ENCODE peak calls at places on chromosome 17, in five cellular contexts. One of them, this sample, is unnamed.

GRCh38 chr17:27530791-27531391 is 74.6 kb downstream of the KSR1 start:
- DNase-seq in fibroblast of lung: peak; percentile 69
- DNase-seq in mammary epithelial cell: no peak
- DNase-seq in A549: no peak
- DNase-seq in OCI-LY7: no peak
- DNase-seq in this sample: no peak

GRCh38 chr17:34644941-34645550 is 65.7 kb downstream of the TMEM132E start:
- DNase-seq in fibroblast of lung: no peak
- DNase-seq in mammary epithelial cell: no peak
- DNase-seq in A549: no peak
- DNase-seq in OCI-LY7: no peak
- DNase-seq in this sample: no peak

GRCh38 chr17:980406-981291 is 1.1 kb upstream of the NXN start:
- DNase-seq in fibroblast of lung: peak; percentile 86
- DNase-seq in mammary epithelial cell: peak; percentile 73
- DNase-seq in A549: peak; percentile 77
- DNase-seq in OCI-LY7: peak; percentile 95
- DNase-seq in this sample: peak; percentile 89

GRCh38 chr17:27778193-27778592 is 22.1 kb downstream of the NOS2 start:
- DNase-seq in fibroblast of lung: no peak
- DNase-seq in mammary epithelial cell: peak; percentile 81
- DNase-seq in A549: no peak
- DNase-seq in OCI-LY7: no peak
- DNase-seq in this sample: peak; percentile 38

GRCh38 chr17:43356999-43357398 is 41.8 kb upstream of the ARL4D start:
- DNase-seq in fibroblast of lung: peak; percentile 89
- DNase-seq in mammary epithelial cell: peak; percentile 96
- DNase-seq in A549: peak; percentile 47
- DNase-seq in OCI-LY7: no peak
- DNase-seq in this sample: peak; percentile 95

GRCh38 chr17:27622914-27623313 is 8.1 kb upstream of the LGALS9 start:
- DNase-seq in fibroblast of lung: no peak
- DNase-seq in mammary epithelial cell: no peak
- DNase-seq in A549: no peak
- DNase-seq in OCI-LY7: no peak
- DNase-seq in this sample: no peak

GRCh38 chr17:43791589-43791988 is 11.4 kb downstream of the CFAP97D1 start:
- DNase-seq in fibroblast of lung: peak; percentile 69
- DNase-seq in mammary epithelial cell: peak; percentile 72
- DNase-seq in A549: no peak
- DNase-seq in OCI-LY7: peak; percentile 63
- DNase-seq in this sample: peak; percentile 84

GRCh38 chr17:39096435-39097158 is 54.8 kb downstream of the PLXDC1 start:
- DNase-seq in fibroblast of lung: no peak
- DNase-seq in mammary epithelial cell: no peak
- DNase-seq in A549: no peak
- DNase-seq in OCI-LY7: peak; percentile 37
- DNase-seq in this sample: no peak

GRCh38 chr17:1264196-1264595 is 6.0 kb upstream of the BHLHA9 start:
- DNase-seq in fibroblast of lung: no peak
- DNase-seq in mammary epithelial cell: no peak
- DNase-seq in A549: no peak
- DNase-seq in OCI-LY7: no peak
- DNase-seq in this sample: no peak

GRCh38 chr17:38861399-38861843 is 7.9 kb upstream of the RPL23 start:
- DNase-seq in fibroblast of lung: no peak
- DNase-seq in mammary epithelial cell: peak; percentile 43
- DNase-seq in A549: peak; percentile 81
- DNase-seq in OCI-LY7: peak; percentile 25
- DNase-seq in this sample: no peak

GRCh38 chr17:59840908-59841666 is 51.7 kb downstream of the TUBD1 start:
- DNase-seq in fibroblast of lung: peak; percentile 64
- DNase-seq in mammary epithelial cell: peak; percentile 63
- DNase-seq in A549: no peak
- DNase-seq in OCI-LY7: no peak
- DNase-seq in this sample: peak; percentile 45

GRCh38 chr17:39563476-39563875 is 44.2 kb downstream of the NEUROD2 start:
- DNase-seq in fibroblast of lung: peak; percentile 6
- DNase-seq in mammary epithelial cell: no peak
- DNase-seq in A549: no peak
- DNase-seq in OCI-LY7: no peak
- DNase-seq in this sample: no peak

GRCh38 chr17:27818311-27819170 is 18.2 kb upstream of the NOS2 start:
- DNase-seq in fibroblast of lung: no peak
- DNase-seq in mammary epithelial cell: no peak
- DNase-seq in A549: no peak
- DNase-seq in OCI-LY7: no peak
- DNase-seq in this sample: no peak

GRCh38 chr17:40472733-40473452 is 28.5 kb downstream of the TNS4 start:
- DNase-seq in fibroblast of lung: peak; percentile 38
- DNase-seq in mammary epithelial cell: peak; percentile 83
- DNase-seq in A549: no peak
- DNase-seq in OCI-LY7: no peak
- DNase-seq in this sample: peak; percentile 50

GRCh38 chr17:32588982-32589381 is 102.2 kb downstream of the CDK5R1 start:
- DNase-seq in fibroblast of lung: no peak
- DNase-seq in mammary epithelial cell: no peak
- DNase-seq in A549: peak; percentile 44
- DNase-seq in OCI-LY7: no peak
- DNase-seq in this sample: peak; percentile 33

GRCh38 chr17:55168970-55169687 is 95.6 kb upstream of the HLF start:
- DNase-seq in fibroblast of lung: no peak
- DNase-seq in mammary epithelial cell: no peak
- DNase-seq in A549: no peak
- DNase-seq in OCI-LY7: peak; percentile 95
- DNase-seq in this sample: no peak

GRCh38 chr17:17774009-17774881 is 62.5 kb downstream of the SREBF1 start:
- DNase-seq in fibroblast of lung: peak; percentile 62
- DNase-seq in mammary epithelial cell: peak; percentile 97
- DNase-seq in A549: peak; percentile 39
- DNase-seq in OCI-LY7: no peak
- DNase-seq in this sample: peak; percentile 65

GRCh38 chr17:47999612-48000011 is 28.7 kb downstream of the CDK5RAP3 start:
- DNase-seq in fibroblast of lung: no peak
- DNase-seq in mammary epithelial cell: peak; percentile 69
- DNase-seq in A549: peak; percentile 36
- DNase-seq in OCI-LY7: no peak
- DNase-seq in this sample: peak; percentile 75

GRCh38 chr17:72244942-72245341 is 124.1 kb downstream of the SOX9 start:
- DNase-seq in fibroblast of lung: peak; percentile 55
- DNase-seq in mammary epithelial cell: no peak
- DNase-seq in A549: no peak
- DNase-seq in OCI-LY7: no peak
- DNase-seq in this sample: peak; percentile 70

GRCh38 chr17:5584971-5585794 is 874 bp upstream of the NLRP1 start:
- DNase-seq in fibroblast of lung: peak; percentile 74
- DNase-seq in mammary epithelial cell: peak; percentile 88
- DNase-seq in A549: no peak
- DNase-seq in OCI-LY7: no peak
- DNase-seq in this sample: peak; percentile 55

GRCh38 chr17:36892112-36892838 is 45.0 kb upstream of the LHX1 start:
- DNase-seq in fibroblast of lung: no peak
- DNase-seq in mammary epithelial cell: no peak
- DNase-seq in A549: no peak
- DNase-seq in OCI-LY7: no peak
- DNase-seq in this sample: peak; percentile 1

DNA sequence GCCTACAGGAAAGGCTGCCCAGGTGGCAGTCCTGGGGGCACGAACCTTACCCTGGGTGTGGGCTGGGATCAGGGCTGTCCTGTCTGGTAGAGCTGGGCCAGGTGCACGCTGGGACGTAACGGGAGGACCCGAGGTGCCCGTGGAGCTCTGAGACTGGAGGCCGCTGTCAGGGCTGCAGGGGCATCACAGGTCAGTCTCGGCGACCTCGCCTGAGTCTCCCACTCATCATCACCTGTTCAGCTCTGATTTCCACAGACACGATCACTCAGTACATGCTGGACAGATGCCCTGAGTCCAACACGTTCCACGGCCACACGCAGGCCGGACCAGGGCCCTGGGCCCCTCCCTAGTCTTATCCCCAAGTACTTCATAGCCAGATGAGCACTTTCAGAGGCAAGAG is 4.7 kb upstream of the CD300C start:
- DNase-seq in fibroblast of lung: no peak
- DNase-seq in mammary epithelial cell: no peak
- DNase-seq in A549: no peak
- DNase-seq in OCI-LY7: no peak
- DNase-seq in this sample: no peak
- H3K4me2 ChIP-seq in fibroblast of lung: no peak overlapping the region
- H3K4me2 ChIP-seq in mammary epithelial cell: no peak overlapping the region
- H3K4me2 ChIP-seq in A549: no peak overlapping the region
- H3K4me2 ChIP-seq in OCI-LY7: no peak overlapping the region
- H3K4me2 ChIP-seq in this sample: no peak overlapping the region

GRCh38 chr17:22692066-22692800 is 999.9 kb downstream of the KCNJ18 start:
- DNase-seq in fibroblast of lung: no peak
- DNase-seq in mammary epithelial cell: no peak
- DNase-seq in A549: no peak
- DNase-seq in OCI-LY7: no peak
- DNase-seq in this sample: no peak

GRCh38 chr17:22695228-22695619 is 1002.9 kb downstream of the KCNJ18 start:
- DNase-seq in fibroblast of lung: no peak
- DNase-seq in mammary epithelial cell: no peak
- DNase-seq in A549: no peak
- DNase-seq in OCI-LY7: no peak
- DNase-seq in this sample: no peak

GRCh38 chr17:22694362-22695227 is 1002.3 kb downstream of the KCNJ18 start:
- DNase-seq in fibroblast of lung: no peak
- DNase-seq in mammary epithelial cell: no peak
- DNase-seq in A549: no peak
- DNase-seq in OCI-LY7: no peak
- DNase-seq in this sample: no peak

GRCh38 chr17:22692801-22693171 is 1000.5 kb downstream of the KCNJ18 start:
- DNase-seq in fibroblast of lung: no peak
- DNase-seq in mammary epithelial cell: no peak
- DNase-seq in A549: no peak
- DNase-seq in OCI-LY7: no peak
- DNase-seq in this sample: no peak
- H3K9me3 ChIP-seq in fibroblast of lung: no peaks in the 10 kb centered on the region
- H3K9me3 ChIP-seq in mammary epithelial cell: peaks cover 33% of the 10 kb centered on the region
- H3K9me3 ChIP-seq in A549: peaks cover 13% of the 10 kb centered on the region
- H3K9me3 ChIP-seq in OCI-LY7: peaks cover 5% of the 10 kb centered on the region
- H3K9me3 ChIP-seq in this sample: peaks cover 15% of the 10 kb centered on the region

DNA sequence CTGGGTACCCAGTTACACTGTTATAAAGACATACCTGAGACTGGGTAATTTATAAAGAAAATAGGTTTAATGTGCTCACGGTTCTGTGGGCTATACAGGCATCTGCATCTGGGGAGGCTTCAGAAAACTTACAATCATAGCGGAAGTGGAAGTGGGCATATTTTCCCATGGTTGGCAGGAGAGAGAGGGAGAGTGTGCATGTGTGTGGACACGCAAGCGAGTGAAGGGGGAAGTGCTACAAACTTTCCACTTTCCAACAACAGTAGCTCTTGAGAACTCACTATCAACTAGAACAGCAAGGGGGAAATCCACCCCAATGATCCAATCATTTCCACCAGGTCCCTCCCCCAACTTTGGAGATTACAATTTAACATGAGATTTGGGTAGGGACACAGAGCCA is 11.1 kb downstream of the TAOK1 start:
- DNase-seq in fibroblast of lung: no peak
- DNase-seq in mammary epithelial cell: no peak
- DNase-seq in A549: no peak
- DNase-seq in OCI-LY7: peak; percentile 11
- DNase-seq in this sample: no peak
- H3K4me2 ChIP-seq in fibroblast of lung: no peak overlapping the region
- H3K4me2 ChIP-seq in mammary epithelial cell: no peak overlapping the region
- H3K4me2 ChIP-seq in A549: no peak overlapping the region
- H3K4me2 ChIP-seq in OCI-LY7: no peak overlapping the region
- H3K4me2 ChIP-seq in this sample: no peak overlapping the region

DNA sequence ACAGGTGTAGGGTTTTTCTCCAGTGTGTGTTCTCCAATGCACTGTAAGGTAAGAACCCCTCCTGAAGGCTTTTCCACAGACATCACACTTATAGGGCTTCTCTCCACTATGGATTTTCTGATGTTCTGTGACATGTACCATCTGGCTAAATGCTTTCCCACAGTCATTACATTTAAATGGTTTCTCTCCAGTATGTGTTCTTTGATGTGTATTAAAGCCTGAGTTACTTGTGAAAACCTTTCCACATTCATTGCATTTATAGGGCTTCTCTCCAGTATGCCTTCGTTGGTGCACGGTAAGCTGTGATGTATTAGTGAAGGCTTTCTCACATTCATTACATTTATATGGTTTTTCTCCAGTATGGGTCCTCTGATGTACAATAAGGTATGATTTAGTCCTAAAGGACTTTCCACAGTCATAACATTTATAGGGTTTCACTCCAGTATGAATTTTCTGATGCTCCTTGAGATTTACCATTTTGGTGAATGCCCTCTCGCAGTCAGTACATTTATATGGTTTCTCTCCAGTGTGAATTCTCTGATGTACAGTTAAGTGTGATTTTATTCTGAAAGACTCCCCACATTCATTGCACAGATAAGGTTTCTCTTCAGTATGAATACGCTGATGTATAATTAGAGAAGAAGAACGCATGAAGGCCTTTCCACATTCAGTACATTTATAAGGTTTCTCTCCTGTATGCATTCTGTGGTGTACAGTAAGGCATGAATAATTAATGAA is 30.9 kb downstream of the ZNF624 start:
- DNase-seq in fibroblast of lung: no peak
- DNase-seq in mammary epithelial cell: no peak
- DNase-seq in A549: no peak
- DNase-seq in OCI-LY7: no peak
- DNase-seq in this sample: no peak
- H3K9me3 ChIP-seq in fibroblast of lung: no peaks in the 10 kb centered on the region
- H3K9me3 ChIP-seq in mammary epithelial cell: peaks cover 59% of the 10 kb centered on the region
- H3K9me3 ChIP-seq in A549: peaks cover 100% of the 10 kb centered on the region
- H3K9me3 ChIP-seq in OCI-LY7: peaks cover 71% of the 10 kb centered on the region
- H3K9me3 ChIP-seq in this sample: peaks cover 89% of the 10 kb centered on the region